ENCODE peak calls at places on chromosome 15, in four cellular contexts. S, V, G and I are unnamed samples.

GRCh38 chr15:57690341-57690966 is 16.1 kb upstream of the POLR2M start:
- DNase-seq in S (no peak), V (no peak), G (no peak), I (no peak)

GRCh38 chr15:69288531-69289311 is 10.0 kb upstream of the PAQR5 start:
- DNase-seq in S (no peak), V (no peak), G (no peak), I (no peak)

GRCh38 chr15:48564690-48565089 is 80.8 kb downstream of the FBN1 start:
- DNase-seq in S (no peak), V (no peak), G (no peak), I (no peak)

GRCh38 chr15:73753250-73754130 is at the start of gene INSYN1:
- DNase-seq in S (no peak), V (peak), G (peak), I (no peak)

GRCh38 chr15:62569460-62570404 is 404.6 kb upstream of the C2CD4B start:
- DNase-seq in S (no peak), V (peak), G (peak), I (peak)

GRCh38 chr15:41790756-41791546 is 16.7 kb downstream of the MAPKBP1 start:
- DNase-seq in S (peak), V (no peak), G (no peak), I (no peak)

GRCh38 chr15:48433226-48433886 is 102.1 kb downstream of the DUT start:
- DNase-seq in S (no peak), V (no peak), G (no peak), I (no peak)

GRCh38 chr15:69609776-69610175 is 157.2 kb downstream of the RPLP1 start:
- DNase-seq in S (no peak), V (no peak), G (no peak), I (no peak)

GRCh38 chr15:80777137-80777536 is 2.0 kb upstream of the CEMIP start:
- DNase-seq in S (no peak), V (peak), G (no peak), I (no peak)

GRCh38 chr15:77033729-77034619 is 36.9 kb downstream of the TSPAN3 start:
- DNase-seq in S (no peak), V (no peak), G (peak), I (no peak)

GRCh38 chr15:80561500-80561899 is 133.6 kb upstream of the ABHD17C start:
- DNase-seq in S (no peak), V (no peak), G (no peak), I (no peak)

GRCh38 chr15:55694652-55695150 is 48.3 kb downstream of the PRTG start:
- DNase-seq in S (peak), V (no peak), G (no peak), I (peak)

GRCh38 chr15:59255647-59256380 is 49.2 kb downstream of the LDHAL6B start:
- DNase-seq in S (no peak), V (no peak), G (no peak), I (peak)

GRCh38 chr15:29106551-29107290 is 162.9 kb downstream of the NSMCE3 start:
- DNase-seq in S (no peak), V (no peak), G (peak), I (no peak)

GRCh38 chr15:90049666-90050604 is 48.8 kb downstream of the ZNF710 start:
- DNase-seq in S (no peak), V (no peak), G (no peak), I (no peak)

GRCh38 chr15:71145648-71146047 is 30.4 kb downstream of the THSD4 start:
- DNase-seq in S (no peak), V (no peak), G (no peak), I (no peak)

GRCh38 chr15:90000175-90000923 is 775 bp upstream of the ZNF710 start:
- DNase-seq in S (peak), V (peak), G (peak), I (no peak)

GRCh38 chr15:69081310-69082004 is 67.0 kb downstream of the NOX5 start:
- DNase-seq in S (no peak), V (no peak), G (peak), I (no peak)

GRCh38 chr15:92429378-92430066 is 35.8 kb downstream of the ST8SIA2 start:
- DNase-seq in S (no peak), V (peak), G (no peak), I (peak)

GRCh38 chr15:57923311-57923710 is 142.2 kb downstream of the ALDH1A2 start:
- DNase-seq in S (no peak), V (no peak), G (no peak), I (no peak)

GRCh38 chr15:22942877-22943276 is 37.3 kb downstream of the CYFIP1 start:
- DNase-seq in S (no peak), V (no peak), G (peak), I (no peak)

GRCh38 chr15:95770191-95770590 is 560.3 kb upstream of the NR2F2 start:
- DNase-seq in S (no peak), V (no peak), G (no peak), I (no peak)

GRCh38 chr15:52093539-52094502 is 18.8 kb downstream of the BCL2L10 start:
- DNase-seq in S (no peak), V (no peak), G (no peak), I (peak)

GRCh38 chr15:75532413-75533250 is 46.5 kb downstream of the PTPN9 start:
- DNase-seq in S (peak), V (no peak), G (peak), I (peak)

GRCh38 chr15:64149424-64150235 is 1.9 kb upstream of the SNX22 start:
- DNase-seq in S (peak), V (peak), G (no peak), I (no peak)

GRCh38 chr15:74535388-74536084 is 5.5 kb upstream of the ARID3B start:
- DNase-seq in S (no peak), V (no peak), G (no peak), I (no peak)

GRCh38 chr15:66882251-66883020 is 180.4 kb downstream of the SMAD6 start:
- DNase-seq in S (no peak), V (no peak), G (peak), I (peak)

GRCh38 chr15:70035719-70036077 is 62.0 kb downstream of the TLE3 start:
- DNase-seq in S (peak), V (no peak), G (no peak), I (no peak)

GRCh38 chr15:79812536-79812935 is 84.3 kb downstream of the MTHFS start:
- DNase-seq in S (no peak), V (no peak), G (no peak), I (no peak)

GRCh38 chr15:50066202-50066601 is 52.8 kb downstream of the ATP8B4 start:
- DNase-seq in S (no peak), V (peak), G (no peak), I (peak)

GRCh38 chr15:71800835-71801745 is 9.3 kb upstream of the NR2E3 start:
- DNase-seq in S (peak), V (peak), G (no peak), I (peak)

GRCh38 chr15:79349526-79349925 is 38.6 kb downstream of the TMED3 start:
- DNase-seq in S (no peak), V (no peak), G (no peak), I (no peak)

GRCh38 chr15:48936666-48937065 is 27.1 kb downstream of the SHC4 start:
- DNase-seq in S (no peak), V (no peak), G (no peak), I (no peak)

GRCh38 chr15:36612063-36612788 is 32.8 kb downstream of the CDIN1 start:
- DNase-seq in S (no peak), V (no peak), G (no peak), I (no peak)

GRCh38 chr15:38002883-38003477 is 68.5 kb downstream of the TMCO5A start:
- DNase-seq in S (peak), V (peak), G (peak), I (no peak)